ENCODE peak calls at places on chromosomes 6 and 20, in seven cellular contexts. Q is hepatocyte, R is IMR-90, I is uterus, O is astrocyte of the cerebellum, B is pancreas, Z is tibial artery. F is an unnamed sample.

GRCh38 chr6:31081872-31082271 is 30.5 kb downstream of the C6orf15 start:
- DNase-seq in Z (no peak), B (no peak), R (no peak), Q (no peak), O (no peak), I (no peak), F (no peak)

GRCh38 chr20:8129211-8129986 is 2.7 kb upstream of the PLCB1 start:
- DNase-seq in B (no peak), R (peak; percentile 88), O (no peak), Z (no peak), I (no peak), Q (no peak), F (no peak)

GRCh38 chr6:70956451-70957283 is at the start of gene B3GAT2:
- DNase-seq in I (no peak), R (peak; percentile 3), Z (peak; percentile 65), Q (peak; percentile 47), B (peak; percentile 73), O (no peak), F (peak; percentile 9)

GRCh38 chr6:169490830-169491229 is 211.0 kb downstream of the WDR27 start:
- DNase-seq in O (no peak), Z (no peak), R (peak; percentile 48), B (no peak), I (no peak), Q (no peak), F (no peak)

GRCh38 chr6:107653183-107653580 is 163.3 kb downstream of the SOBP start:
- DNase-seq in B (no peak), Z (no peak), O (no peak), R (no peak), I (no peak), Q (no peak), F (no peak)

GRCh38 chr20:46400253-46400652 is 6.2 kb downstream of the ELMO2 start:
- DNase-seq in O (no peak), Q (peak; percentile 46), I (peak; percentile 28), R (peak; percentile 80), Z (no peak), B (no peak), F (no peak)

GRCh38 chr20:58032599-58032998 is 195.9 kb downstream of the ANKRD60 start:
- DNase-seq in R (no peak), Q (no peak), O (no peak), Z (no peak), B (no peak), I (no peak), F (no peak)

GRCh38 chr6:16305246-16305725 is 66.9 kb downstream of the GMPR start:
- DNase-seq in O (no peak), Q (no peak), I (no peak), B (no peak), R (no peak), Z (peak; percentile 10), F (peak; percentile 89)

GRCh38 chr6:146985966-146986365 is 218.3 kb upstream of the STXBP5 start:
- DNase-seq in O (no peak), Q (no peak), R (no peak), Z (no peak), I (no peak), B (no peak), F (no peak)

GRCh38 chr6:146985111-146985510 is 219.1 kb upstream of the STXBP5 start:
- DNase-seq in I (no peak), B (no peak), Q (peak; percentile 68), O (no peak), Z (no peak), R (no peak), F (no peak)

GRCh38 chr6:146984251-146984924 is 219.8 kb upstream of the STXBP5 start:
- DNase-seq in R (peak; percentile 24), I (no peak), Q (no peak), O (no peak), B (no peak), Z (no peak), F (no peak)

GRCh38 chr6:146990821-146991798 is 213.1 kb upstream of the STXBP5 start:
- DNase-seq in Q (peak; percentile 47), B (no peak), O (no peak), Z (no peak), I (no peak), R (peak; percentile 82), F (no peak)

GRCh38 chr6:146990284-146990683 is 213.9 kb upstream of the STXBP5 start:
- DNase-seq in R (peak; percentile 66), Z (no peak), Q (no peak), O (peak; percentile 13), B (no peak), I (no peak), F (no peak)
- H3K4me3 ChIP-seq in R (no peak overlapping the region), Z (no peak overlapping the region), Q (no peak overlapping the region), O (no peak overlapping the region), B (no peak overlapping the region), I (no peak overlapping the region), F (no peak overlapping the region)

DNA sequence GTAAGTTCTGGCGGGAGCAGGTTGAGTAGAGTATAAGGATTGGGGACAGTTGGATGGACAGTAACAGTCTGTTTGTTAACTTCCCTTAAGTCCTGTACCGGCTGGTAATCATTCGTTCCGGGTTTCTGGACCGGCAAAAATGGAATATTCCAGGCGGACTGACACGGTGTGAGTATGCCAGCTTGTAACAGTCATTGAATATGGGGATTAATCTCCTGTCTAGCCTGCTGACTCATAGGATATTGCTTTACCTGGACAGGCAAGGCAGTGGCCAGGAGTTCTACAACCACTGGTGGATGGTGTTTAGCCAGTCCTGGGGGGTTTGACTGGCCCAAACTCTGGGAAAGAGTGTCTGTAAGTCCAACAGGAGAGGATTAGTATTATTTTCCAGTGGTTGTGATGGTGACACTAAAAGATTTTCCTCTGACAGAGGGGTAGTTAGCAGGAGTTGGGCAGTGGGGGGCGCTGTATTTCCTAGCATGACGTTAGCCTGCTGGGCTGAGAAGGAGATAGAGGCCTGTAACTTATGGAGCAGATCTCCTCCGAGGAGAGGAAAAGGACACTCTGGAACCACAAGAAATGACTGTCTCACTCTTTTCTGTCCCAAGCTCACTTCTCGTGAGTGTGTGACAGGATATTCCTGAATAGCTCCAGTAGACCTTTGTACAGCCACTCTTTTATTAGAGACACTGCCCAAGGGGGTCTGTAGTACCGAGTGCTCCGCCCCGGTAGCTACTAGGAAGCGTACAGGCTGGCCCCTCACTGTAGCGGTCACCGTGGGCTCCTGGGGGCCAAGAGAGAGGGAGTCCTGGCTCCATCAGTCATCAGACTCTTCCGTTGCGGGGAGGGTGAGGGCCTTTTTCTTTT is 152.2 kb downstream of the TRIM27 start:
- DNase-seq in Q (no peak), O (no peak), B (no peak), R (no peak), Z (no peak), I (no peak), F (no peak)
- TF ChIP-seq CTCF in Q (no peak), O (no peak), B (no peak), R (no peak), Z (no peak), I (no peak), F (peak; percentile 2)

GRCh38 chr20:10916312-10916711 is 242.5 kb upstream of the JAG1 start:
- DNase-seq in R (no peak), Q (no peak), B (no peak), I (no peak), O (no peak), Z (no peak), F (no peak)

GRCh38 chr20:10915815-10916214 is 242.0 kb upstream of the JAG1 start:
- DNase-seq in B (no peak), R (no peak), Q (no peak), O (no peak), I (no peak), Z (no peak), F (no peak)

GRCh38 chr20:10909803-10910202 is 236.0 kb upstream of the JAG1 start:
- DNase-seq in B (no peak), Q (no peak), I (no peak), O (no peak), Z (no peak), R (no peak), F (no peak)

GRCh38 chr20:10906830-10907229 is 233.0 kb upstream of the JAG1 start:
- DNase-seq in Z (no peak), Q (no peak), B (no peak), I (no peak), O (no peak), R (peak; percentile 5), F (no peak)

DNA sequence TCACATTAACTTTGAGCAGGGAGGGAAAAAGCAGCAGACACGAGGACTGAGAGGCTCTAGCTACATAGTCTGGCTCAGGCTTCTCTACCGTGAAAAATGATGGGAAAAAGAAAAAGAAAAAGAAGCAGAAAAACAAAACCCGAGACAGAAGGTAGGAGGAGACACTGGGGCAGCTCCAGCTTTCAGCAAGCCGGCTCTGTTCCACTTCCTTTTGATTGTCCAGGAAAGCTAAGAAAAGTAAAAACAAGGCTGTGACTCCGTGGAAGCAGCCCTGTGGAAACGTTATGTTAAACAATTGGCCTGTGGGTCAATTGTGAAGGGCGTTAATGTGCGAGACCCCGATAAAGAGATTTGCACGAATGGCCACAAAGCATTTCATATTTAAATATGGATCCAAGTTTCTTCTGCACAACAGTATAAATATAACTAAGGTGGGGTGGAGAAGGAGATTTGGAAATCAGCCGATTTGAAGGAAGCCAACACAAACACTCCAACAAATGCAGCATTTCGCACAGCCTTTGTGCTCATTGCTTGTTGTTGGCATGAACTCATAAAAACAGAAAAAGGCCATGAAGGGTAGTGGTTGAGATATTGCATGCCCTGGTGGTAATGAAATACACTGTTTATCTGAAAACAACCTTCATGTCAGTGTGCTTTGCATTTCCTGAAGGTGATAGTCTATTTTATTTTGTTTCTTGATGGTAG is 236.9 kb upstream of the JAG1 start:
- DNase-seq in I (no peak), R (no peak), Q (no peak), Z (no peak), B (no peak), O (no peak), F (no peak)
- H3K4me3 ChIP-seq in I (no peak overlapping the region), R (no peak overlapping the region), Q (no peak overlapping the region), Z (peak overlapping the region; percentile 35), B (peak overlapping the region; percentile 7), O (no peak overlapping the region), F (no peak overlapping the region)

GRCh38 chr20:62740286-62741141 is 31.9 kb downstream of the NTSR1 start:
- DNase-seq in B (no peak), Z (peak; percentile 60), O (peak; percentile 33), R (peak; percentile 95), Q (peak; percentile 51), I (no peak), F (peak; percentile 95)

GRCh38 chr20:62741191-62741676 is 32.6 kb downstream of the NTSR1 start:
- DNase-seq in O (no peak), Q (no peak), Z (peak; percentile 50), B (no peak), I (no peak), R (no peak), F (no peak)

GRCh38 chr20:62737971-62738881 is 29.6 kb downstream of the NTSR1 start:
- DNase-seq in Q (no peak), Z (peak; percentile 58), I (no peak), B (no peak), R (no peak), O (no peak), F (no peak)

GRCh38 chr20:62739067-62739466 is 30.4 kb downstream of the NTSR1 start:
- DNase-seq in B (no peak), O (no peak), R (no peak), Q (no peak), Z (peak; percentile 42), I (no peak), F (no peak)

DNA sequence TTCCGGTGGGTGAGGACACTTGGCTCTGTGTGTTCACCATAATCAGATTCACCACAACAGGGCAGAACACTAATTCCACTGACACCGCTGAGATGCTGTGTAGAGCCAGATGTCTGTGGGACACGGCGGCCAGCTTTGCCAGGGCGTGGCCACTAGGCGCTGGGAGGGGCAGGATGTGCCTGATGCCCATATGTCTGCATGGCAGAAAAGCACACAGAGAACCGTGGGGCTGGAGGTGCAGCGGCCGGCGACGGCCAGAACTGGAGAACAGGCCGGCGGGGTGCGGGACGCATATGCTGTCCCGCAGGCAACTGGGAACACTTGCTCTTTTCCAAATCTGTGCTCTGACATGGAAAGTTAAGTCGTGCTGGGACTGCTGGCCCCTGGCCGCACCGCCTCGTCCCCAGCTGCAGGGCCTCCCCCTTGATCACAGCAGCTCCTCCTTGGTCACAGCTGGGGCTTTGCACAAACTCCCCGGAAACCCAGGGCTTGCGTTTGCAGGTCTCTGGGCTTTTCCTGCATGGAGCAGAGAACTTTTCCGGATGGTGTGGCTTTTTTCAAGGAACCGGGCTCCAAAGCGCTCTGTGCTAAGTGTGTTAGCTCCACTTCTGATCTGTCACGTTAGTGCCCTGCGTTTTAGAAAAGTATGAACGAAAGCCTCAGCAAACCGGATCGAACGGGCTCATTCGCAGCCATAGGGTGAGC is 31.1 kb downstream of the NTSR1 start:
- DNase-seq in B (no peak), Z (peak; percentile 63), O (no peak), I (no peak), R (no peak), Q (no peak), F (peak; percentile 59)
- TF ChIP-seq CTCF in B (no peak), Z (no peak), O (no peak), I (no peak), R (no peak), Q (no peak), F (no peak)